ENCODE peak calls at places on chromosomes 2 and 18, in eight cellular contexts. K, W, V, C, B, G, N and M are unnamed samples. For H3K36me3, the result is how much of the 10 kb centered on the place peaks cover.

GRCh38 chr18:80247403-80247916 is at the start of gene PARD6G:
- DNase-seq in B (peak), V (peak), W (peak), G (peak), K (peak), C (peak), N (peak), M (peak)

GRCh38 chr2:95266781-95267430 is 7.3 kb upstream of the PROM2 start:
- DNase-seq in N (no peak), W (no peak), G (peak), V (peak), K (no peak), C (no peak), B (no peak), M (no peak)

GRCh38 chr2:108194409-108195132 is 45.2 kb upstream of the SULT1C3 start:
- DNase-seq in K (no peak), B (no peak), V (no peak), N (no peak), W (no peak), C (no peak), G (no peak), M (no peak)

GRCh38 chr2:56898986-56899385 is 715.2 kb downstream of the CCDC85A start:
- DNase-seq in C (no peak), W (no peak), K (no peak), G (no peak), B (no peak), N (no peak), V (no peak), M (no peak)

GRCh38 chr2:230600285-230600684 is 112.4 kb upstream of the CAB39 start:
- DNase-seq in C (no peak), G (no peak), K (no peak), B (no peak), W (no peak), V (no peak), N (no peak), M (no peak)

GRCh38 chr2:71892896-71893295 is 254.8 kb downstream of the CYP26B1 start:
- DNase-seq in G (no peak), K (no peak), V (no peak), W (no peak), C (no peak), N (no peak), B (no peak), M (no peak)

GRCh38 chr2:237298323-237299118 is 115.4 kb downstream of the COL6A3 start:
- DNase-seq in N (no peak), W (no peak), B (peak), C (peak), G (peak), V (peak), K (no peak), M (peak)

GRCh38 chr2:144162652-144163051 is 357.3 kb downstream of the ZEB2 start:
- DNase-seq in K (no peak), B (peak), W (no peak), C (no peak), N (no peak), G (peak), V (no peak), M (peak)

GRCh38 chr2:122182631-122183030 is 427.2 kb downstream of the TSN start:
- DNase-seq in N (no peak), K (no peak), G (no peak), V (no peak), C (no peak), B (no peak), W (no peak), M (no peak)

GRCh38 chr2:145108385-145108784 is 588.5 kb upstream of the ZEB2 start:
- DNase-seq in C (peak), B (peak), K (no peak), W (no peak), V (no peak), G (no peak), N (no peak), M (no peak)

GRCh38 chr2:201262718-201263117 is 2.4 kb downstream of the CASP8 start:
- DNase-seq in W (no peak), C (no peak), V (no peak), K (no peak), B (no peak), N (no peak), G (no peak), M (no peak)

GRCh38 chr2:239326831-239327535 is 73.8 kb downstream of the HDAC4 start:
- DNase-seq in N (no peak), W (no peak), C (no peak), K (peak), G (no peak), V (no peak), B (no peak), M (no peak)

GRCh38 chr2:173935305-173935704 is 29.9 kb downstream of the SP3 start:
- DNase-seq in C (no peak), V (no peak), K (no peak), W (no peak), N (no peak), G (no peak), B (no peak), M (no peak)

GRCh38 chr2:23465138-23465537 is 80.2 kb downstream of the KLHL29 start:
- DNase-seq in C (no peak), V (no peak), W (no peak), K (no peak), B (no peak), G (no peak), N (no peak), M (no peak)

GRCh38 chr2:59182249-59182648 is 941.1 kb upstream of the FANCL start:
- DNase-seq in W (no peak), V (no peak), N (no peak), B (peak), G (no peak), K (no peak), C (peak), M (no peak)

GRCh38 chr18:32920796-32921787 is 148.3 kb upstream of the KLHL14 start:
- DNase-seq in V (no peak), C (no peak), B (peak), W (no peak), K (no peak), N (no peak), G (no peak), M (no peak)

GRCh38 chr2:212328712-212329496 is 209.7 kb downstream of the ERBB4 start:
- DNase-seq in W (no peak), N (no peak), B (no peak), V (no peak), C (no peak), K (no peak), G (no peak), M (no peak)

GRCh38 chr18:1513519-1513918 is 608.8 kb downstream of the ADCYAP1 start:
- DNase-seq in G (no peak), C (no peak), K (no peak), N (no peak), W (no peak), V (no peak), B (peak), M (no peak)

GRCh38 chr2:60493804-60494392 is 59.6 kb downstream of the BCL11A start:
- DNase-seq in V (no peak), B (no peak), W (no peak), G (no peak), C (no peak), N (no peak), K (no peak), M (no peak)

GRCh38 chr2:60495226-60495625 is 58.2 kb downstream of the BCL11A start:
- DNase-seq in B (no peak), V (no peak), C (no peak), G (no peak), K (no peak), N (no peak), W (no peak), M (no peak)

GRCh38 chr2:60496475-60496874 is 57.0 kb downstream of the BCL11A start:
- DNase-seq in K (no peak), V (no peak), N (no peak), B (no peak), G (no peak), W (no peak), C (no peak), M (no peak)

GRCh38 chr2:60489269-60489668 is 64.2 kb downstream of the BCL11A start:
- DNase-seq in W (peak), C (no peak), B (no peak), K (no peak), G (no peak), N (peak), V (no peak), M (no peak)

DNA sequence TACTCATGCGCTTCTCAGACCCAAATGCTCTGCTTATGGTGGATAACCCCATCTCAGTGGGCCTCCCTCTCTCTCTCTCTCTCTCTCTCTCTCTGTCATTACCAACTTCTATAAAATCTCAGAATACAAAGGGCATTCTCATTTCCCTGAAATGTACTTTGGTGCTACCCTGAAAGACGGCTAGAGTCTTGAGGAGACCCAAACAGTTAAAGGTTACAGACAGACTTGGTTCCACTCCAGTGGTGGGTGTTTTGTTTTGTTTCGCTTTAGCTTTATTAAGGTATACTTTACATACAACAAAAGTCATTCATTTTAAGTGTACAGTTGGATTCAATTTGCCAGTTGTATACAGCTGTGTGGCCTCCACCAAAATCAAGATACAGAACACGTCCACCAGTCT is 60.9 kb downstream of the BCL11A start:
- DNase-seq in K (no peak), G (no peak), W (no peak), N (no peak), B (no peak), C (no peak), V (no peak), M (no peak)
- H3K36me3 ChIP-seq in K (under half), G (under half), W (under half), N (under half), B (under half), C (under half), V (under half), M (under half)

DNA sequence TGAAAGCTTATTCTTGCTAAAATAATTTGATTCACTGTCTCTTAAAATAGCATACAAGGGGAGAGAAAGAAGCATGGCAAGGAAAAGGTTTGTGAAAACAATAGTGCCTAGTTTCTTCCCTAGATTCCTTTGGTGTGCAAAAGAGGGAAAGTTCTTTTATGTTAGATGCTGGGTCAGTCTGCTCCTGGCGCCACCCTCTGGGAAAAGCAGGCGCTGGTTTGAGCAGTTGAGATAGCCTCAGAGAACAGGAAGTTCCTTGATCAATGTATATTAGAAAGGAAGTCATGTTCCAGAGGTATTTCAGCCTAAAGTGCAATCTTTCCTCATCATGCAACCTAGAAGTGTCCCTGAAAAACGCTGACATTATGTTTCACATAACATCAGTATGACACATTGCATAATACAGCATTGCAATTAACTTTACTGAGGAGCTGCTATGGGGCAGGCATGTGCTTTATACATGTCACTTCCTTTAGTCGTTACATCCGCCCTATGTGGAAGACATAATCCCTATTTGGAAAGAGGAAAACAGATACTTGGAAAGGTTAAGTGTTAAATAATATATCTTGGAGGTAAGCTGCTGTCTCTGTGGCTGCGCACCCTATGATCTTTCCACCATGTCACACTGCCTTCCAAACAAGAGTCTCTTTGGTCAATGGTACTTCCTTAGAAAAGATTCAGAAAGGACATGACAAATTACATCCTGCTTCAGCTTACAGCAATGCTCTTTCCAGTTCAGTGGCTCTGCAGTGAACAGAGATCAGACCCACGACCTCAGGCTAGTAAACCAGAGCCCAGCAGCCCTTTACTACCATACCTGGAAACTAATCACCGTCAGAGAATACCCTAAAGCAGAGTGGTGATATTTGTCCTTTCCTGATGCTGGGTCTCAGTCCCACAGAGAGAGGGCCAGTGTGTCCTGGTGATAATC is 369.7 kb downstream of the RAD51AP2 start:
- DNase-seq in W (no peak), G (no peak), N (no peak), C (no peak), K (no peak), B (peak), V (peak), M (peak)
- TF ChIP-seq CTCF in W (peak), G (no peak), N (peak), C (peak), K (no peak), B (peak), V (peak), M (peak)

DNA sequence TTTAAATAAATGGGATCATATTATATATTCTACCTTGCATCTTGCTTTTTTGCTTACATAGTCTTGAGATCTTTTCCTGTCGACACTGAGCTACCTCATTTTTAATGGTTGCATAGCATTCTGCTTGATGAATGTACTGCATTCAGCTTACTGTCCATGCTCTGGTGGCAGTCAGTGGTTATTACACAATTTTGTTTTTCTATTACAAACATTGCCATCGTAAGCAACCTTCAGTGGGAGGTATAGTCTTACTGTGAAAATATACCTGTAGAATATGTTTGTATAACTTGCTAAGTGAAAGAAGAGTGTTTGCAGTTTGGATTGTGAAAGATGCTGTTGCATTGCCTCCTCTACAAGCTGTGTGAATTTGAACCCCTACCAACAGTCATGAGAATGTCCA is 43.4 kb downstream of the UBXN4 start:
- DNase-seq in G (no peak), N (no peak), W (no peak), C (no peak), V (no peak), B (peak), K (no peak), M (no peak)
- H3K36me3 ChIP-seq in G (under half), N (half or more), W (under half), C (under half), V (half or more), B (half or more), K (under half), M (half or more)

DNA sequence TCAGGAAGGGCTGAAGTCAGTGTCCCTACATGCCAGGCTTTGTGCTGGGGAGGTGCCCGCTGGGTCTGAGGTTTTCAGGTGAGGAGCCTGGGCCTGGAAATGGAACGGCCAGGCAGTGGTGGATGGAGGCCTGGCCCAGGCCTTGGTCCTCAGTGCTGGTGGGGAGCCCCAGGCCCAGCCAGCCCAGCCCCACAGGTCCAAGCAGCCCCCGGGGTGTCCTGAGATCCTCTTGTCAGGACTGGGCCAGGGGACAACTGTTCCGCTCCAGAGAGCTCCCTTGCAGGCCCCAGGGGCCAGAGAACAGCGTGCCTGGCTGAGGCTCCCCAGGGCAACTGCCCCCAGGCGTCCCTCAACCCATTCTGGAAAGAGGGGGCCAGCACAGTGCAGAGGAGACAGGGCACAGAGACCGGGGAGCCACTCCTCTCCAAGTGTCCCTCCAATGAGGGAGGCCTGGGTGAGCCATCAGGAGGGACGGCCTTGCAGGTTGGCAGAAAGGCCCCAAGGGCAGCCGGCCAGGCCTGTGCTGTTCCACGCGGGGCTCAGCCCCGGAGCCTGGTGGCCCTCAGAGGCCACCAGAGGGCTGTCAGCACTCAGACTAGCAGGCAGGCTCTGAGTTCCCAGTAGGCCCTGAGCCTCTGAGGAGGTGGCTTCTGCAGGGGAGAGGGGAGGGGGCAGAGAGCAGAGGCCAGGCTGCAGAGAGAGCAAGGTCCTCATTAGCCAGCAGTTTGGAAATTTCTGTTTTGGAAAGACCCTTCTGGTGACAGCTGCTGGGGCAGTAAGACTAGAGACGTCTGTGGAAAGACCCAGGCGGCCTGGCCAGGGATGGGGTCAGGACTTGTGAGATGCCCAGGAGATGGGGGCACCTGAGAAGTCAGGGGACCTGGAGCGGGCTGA is 29.4 kb upstream of the SNED1 start:
- DNase-seq in C (peak), N (peak), K (no peak), B (peak), G (no peak), W (peak), V (peak), M (peak)
- TF ChIP-seq CTCF in C (peak), N (peak), K (no peak), B (peak), G (no peak), W (no peak), V (no peak), M (no peak)

GRCh38 chr2:10187661-10188060 is 65.1 kb downstream of the RRM2 start:
- DNase-seq in B (no peak), W (no peak), G (no peak), C (no peak), V (no peak), K (no peak), N (no peak), M (no peak)
- H3K36me3 ChIP-seq in B (under half), W (under half), G (under half), C (under half), V (under half), K (under half), N (under half), M (under half)

GRCh38 chr18:67463829-67464228 is 52.7 kb downstream of the DSEL start:
- DNase-seq in W (no peak), N (no peak), B (no peak), G (no peak), K (no peak), C (no peak), V (no peak), M (no peak)
- TF ChIP-seq CTCF in W (no peak), N (no peak), B (no peak), G (no peak), K (no peak), C (peak), V (no peak), M (no peak)